ENCODE peak calls at places on chromosomes 12 and 14, in ten cellular contexts. L is NCI-H2171 treated with DMSO at 0.1 percent for 48 hours, J is posterior vena cava, F is AG08396, T is brain microvascular endothelial cell, D is AG09319, K is pancreas, M is mucosa of descending colon, B is substantia nigra, Q is AG10803. H is an unnamed sample.
A peak's percentile ranks its signal among the peaks of the same experiment; 100 is the strongest.

GRCh38 chr12:8681129-8681902 is 16.5 kb upstream of the RIMKLB start:
- DNase-seq in L (no peak), J (no peak), F (no peak), T (peak; percentile 62), D (no peak), K (no peak), M (no peak), B (no peak), Q (peak; percentile 23), H (peak; percentile 6)

GRCh38 chr12:109798691-109799090 is 34.5 kb downstream of the TRPV4 start:
- DNase-seq in L (no peak), J (no peak), F (no peak), T (no peak), D (no peak), K (no peak), M (no peak), B (no peak), Q (no peak), H (no peak)

GRCh38 chr14:97446087-97446486 is 648.9 kb downstream of the VRK1 start:
- DNase-seq in L (no peak), J (no peak), F (no peak), T (no peak), D (no peak), K (no peak), M (no peak), B (no peak), Q (no peak), H (no peak)

GRCh38 chr12:49295087-49296001 is at the start of gene PRPH:
- DNase-seq in L (no peak), J (no peak), F (no peak), T (no peak), D (no peak), K (peak; percentile 39), M (no peak), B (no peak), Q (no peak), H (no peak)

GRCh38 chr12:43957732-43958131 is 121.9 kb downstream of the TMEM117 start:
- DNase-seq in L (peak; percentile 19), J (no peak), F (peak; percentile 54), T (peak; percentile 60), D (peak; percentile 16), K (no peak), M (no peak), B (no peak), Q (peak; percentile 69), H (peak; percentile 62)

GRCh38 chr12:10641735-10642500 is 28.5 kb upstream of the MAGOHB start:
- DNase-seq in L (no peak), J (no peak), F (no peak), T (peak; percentile 57), D (no peak), K (no peak), M (no peak), B (no peak), Q (peak; percentile 54), H (peak; percentile 46)

GRCh38 chr14:44113769-44114730 is 393.0 kb downstream of the FSCB start:
- DNase-seq in L (no peak), J (no peak), F (no peak), T (no peak), D (no peak), K (no peak), M (no peak), B (no peak), Q (no peak), H (no peak)

GRCh38 chr14:72616811-72617210 is 277.1 kb downstream of the DPF3 start:
- DNase-seq in L (no peak), J (no peak), F (no peak), T (no peak), D (no peak), K (no peak), M (no peak), B (no peak), Q (no peak), H (no peak)

GRCh38 chr12:52660934-52661333 is 8.9 kb upstream of the KRT2 start:
- DNase-seq in L (no peak), J (no peak), F (no peak), T (no peak), D (no peak), K (no peak), M (no peak), B (no peak), Q (no peak), H (no peak)

GRCh38 chr12:120404271-120404670 is 33.6 kb upstream of the COX6A1 start:
- DNase-seq in L (peak; percentile 93), J (no peak), F (no peak), T (no peak), D (no peak), K (no peak), M (no peak), B (no peak), Q (no peak), H (no peak)

GRCh38 chr12:48420031-48420775 is 52.2 kb upstream of the ANP32D start:
- DNase-seq in L (no peak), J (no peak), F (no peak), T (peak; percentile 33), D (no peak), K (no peak), M (no peak), B (no peak), Q (no peak), H (no peak)

GRCh38 chr12:85179680-85180300 is 100.2 kb upstream of the ALX1 start:
- DNase-seq in L (no peak), J (no peak), F (no peak), T (peak; percentile 12), D (no peak), K (no peak), M (no peak), B (no peak), Q (no peak), H (no peak)

GRCh38 chr12:3700861-3701260 is 52.0 kb downstream of the CRACR2A start:
- DNase-seq in L (no peak), J (no peak), F (no peak), T (no peak), D (no peak), K (no peak), M (no peak), B (no peak), Q (peak; percentile 83), H (peak; percentile 25)

GRCh38 chr14:69643430-69644200 is 32.2 kb downstream of the SUSD6 start:
- DNase-seq in L (peak; percentile 94), J (no peak), F (no peak), T (peak; percentile 53), D (no peak), K (peak; percentile 87), M (peak; percentile 78), B (no peak), Q (no peak), H (peak; percentile 25)

GRCh38 chr14:36367985-36368774 is 47.7 kb upstream of the MBIP start:
- DNase-seq in L (no peak), J (no peak), F (no peak), T (no peak), D (no peak), K (no peak), M (no peak), B (no peak), Q (no peak), H (no peak)

GRCh38 chr14:95062220-95062619 is 95.1 kb downstream of the DICER1 start:
- DNase-seq in L (no peak), J (peak; percentile 42), F (no peak), T (no peak), D (no peak), K (no peak), M (no peak), B (no peak), Q (no peak), H (no peak)

GRCh38 chr12:15728118-15728598 is 61.0 kb downstream of the EPS8 start:
- DNase-seq in L (no peak), J (no peak), F (peak; percentile 38), T (peak; percentile 87), D (peak; percentile 18), K (no peak), M (no peak), B (no peak), Q (peak; percentile 77), H (peak; percentile 90)

GRCh38 chr12:66137937-66138336 is 7.4 kb upstream of the LLPH start:
- DNase-seq in L (no peak), J (no peak), F (no peak), T (no peak), D (no peak), K (no peak), M (no peak), B (no peak), Q (no peak), H (no peak)

GRCh38 chr14:51448831-51449665 is 202.7 kb upstream of the FRMD6 start:
- DNase-seq in L (peak; percentile 63), J (no peak), F (peak; percentile 66), T (peak; percentile 60), D (peak; percentile 85), K (no peak), M (no peak), B (no peak), Q (peak; percentile 96), H (peak; percentile 78)

GRCh38 chr12:93016752-93017350 is 87.8 kb upstream of the EEA1 start:
- DNase-seq in L (no peak), J (no peak), F (no peak), T (no peak), D (no peak), K (no peak), M (no peak), B (peak; percentile 6), Q (no peak), H (no peak)

GRCh38 chr12:113932411-113933196 is 33.5 kb downstream of the RBM19 start:
- DNase-seq in L (no peak), J (no peak), F (no peak), T (peak; percentile 7), D (no peak), K (no peak), M (no peak), B (peak; percentile 65), Q (peak; percentile 26), H (no peak)

GRCh38 chr14:54857830-54858269 is 44.8 kb downstream of the GCH1 start:
- DNase-seq in L (no peak), J (no peak), F (no peak), T (no peak), D (no peak), K (no peak), M (no peak), B (no peak), Q (no peak), H (no peak)

H was measured in HFFc6.